ENCODE peak calls at places on chromosomes 7 and 10, in eight cellular contexts. Z is cardiac muscle cell, H is NCI-H2171, T is midbrain, D is fibroblast of mammary gland, G is transverse colon, I is NCI-H1105 treated with DMSO at 0.1 percent for 48 hours, A is NCI-H1417. R is an unnamed sample.

GRCh38 chr7:124874644-124875163 is 54.9 kb downstream of the POT1 start:
- DNase-seq in Z (no peak), H (no peak), T (no peak), D (no peak), G (no peak), I (no peak), A (no peak), R (no peak)

GRCh38 chr7:151176401-151176800 is 8.9 kb upstream of the GBX1 start:
- DNase-seq in Z (no peak), H (no peak), T (no peak), D (no peak), G (no peak), I (no peak), A (no peak), R (no peak)

GRCh38 chr7:125602441-125602840 is 672.8 kb upstream of the POT1 start:
- DNase-seq in Z (no peak), H (no peak), T (no peak), D (no peak), G (no peak), I (no peak), A (no peak), R (no peak)

GRCh38 chr10:100904903-100905302 is 7.9 kb upstream of the SLF2 start:
- DNase-seq in Z (no peak), H (no peak), T (no peak), D (no peak), G (peak), I (no peak), A (no peak), R (no peak)

GRCh38 chr10:118966131-118967125 is 63.1 kb upstream of the NANOS1 start:
- DNase-seq in Z (no peak), H (no peak), T (peak), D (peak), G (no peak), I (no peak), A (peak), R (no peak)

GRCh38 chr7:36755484-36755883 is 31.2 kb upstream of the AOAH start:
- DNase-seq in Z (no peak), H (no peak), T (no peak), D (no peak), G (no peak), I (no peak), A (no peak), R (no peak)

GRCh38 chr7:24384362-24385030 is 100.5 kb downstream of the NPY start:
- DNase-seq in Z (no peak), H (no peak), T (no peak), D (no peak), G (no peak), I (no peak), A (no peak), R (no peak)

GRCh38 chr7:113796557-113796956 is 122.3 kb downstream of the PPP1R3A start:
- DNase-seq in Z (peak), H (no peak), T (no peak), D (peak), G (no peak), I (no peak), A (no peak), R (no peak)

GRCh38 chr7:103632972-103633371 is 187.0 kb upstream of the SLC26A5 start:
- DNase-seq in Z (peak), H (no peak), T (no peak), D (peak), G (no peak), I (no peak), A (peak), R (no peak)

GRCh38 chr7:83271212-83272099 is 108.8 kb upstream of the PCLO start:
- DNase-seq in Z (peak), H (peak), T (peak), D (peak), G (no peak), I (peak), A (peak), R (peak)

GRCh38 chr7:127978421-127978820 is 52.8 kb downstream of the LRRC4 start:
- DNase-seq in Z (no peak), H (no peak), T (no peak), D (no peak), G (no peak), I (no peak), A (no peak), R (no peak)

GRCh38 chr7:130309986-130310385 is 17.0 kb downstream of the CPA4 start:
- DNase-seq in Z (no peak), H (no peak), T (no peak), D (no peak), G (no peak), I (no peak), A (no peak), R (no peak)

GRCh38 chr7:77337456-77337990 is 78.6 kb downstream of the GSAP start:
- DNase-seq in Z (no peak), H (no peak), T (no peak), D (no peak), G (no peak), I (no peak), A (no peak), R (no peak)

GRCh38 chr10:60733826-60734225 is 44.5 kb upstream of the CDK1 start:
- DNase-seq in Z (no peak), H (no peak), T (no peak), D (no peak), G (no peak), I (no peak), A (no peak), R (no peak)

GRCh38 chr7:106216517-106217088 is 68.2 kb downstream of the NAMPT start:
- DNase-seq in Z (peak), H (no peak), T (no peak), D (peak), G (peak), I (no peak), A (no peak), R (no peak)

GRCh38 chr7:27188666-27189559 is 3.9 kb upstream of the HOXA11 start:
- DNase-seq in Z (peak), H (no peak), T (no peak), D (no peak), G (peak), I (no peak), A (no peak), R (no peak)

GRCh38 chr7:68717176-68717575 is 881.1 kb upstream of the AUTS2 start:
- DNase-seq in Z (no peak), H (no peak), T (no peak), D (no peak), G (no peak), I (no peak), A (no peak), R (no peak)

GRCh38 chr10:78378192-78378591 is 344.5 kb downstream of the RPS24 start:
- DNase-seq in Z (no peak), H (no peak), T (no peak), D (no peak), G (no peak), I (no peak), A (no peak), R (no peak)

GRCh38 chr10:70346155-70346554 is 36.3 kb downstream of the LRRC20 start:
- DNase-seq in Z (no peak), H (no peak), T (no peak), D (no peak), G (no peak), I (no peak), A (no peak), R (no peak)

GRCh38 chr10:43044444-43045245 is 32.2 kb upstream of the RET start:
- DNase-seq in Z (no peak), H (no peak), T (no peak), D (no peak), G (peak), I (no peak), A (peak), R (no peak)

GRCh38 chr10:24873281-24873683 is 79.1 kb downstream of the PRTFDC1 start:
- DNase-seq in Z (peak), H (peak), T (peak), D (peak), G (no peak), I (no peak), A (no peak), R (no peak)

GRCh38 chr7:55964802-55965470 is 551 bp downstream of the NIPSNAP2 start:
- DNase-seq in Z (peak), H (no peak), T (peak), D (peak), G (peak), I (peak), A (peak), R (peak)

GRCh38 chr7:150489812-150490211 is 24.9 kb upstream of the GIMAP7 start:
- DNase-seq in Z (no peak), H (no peak), T (no peak), D (no peak), G (no peak), I (no peak), A (no peak), R (no peak)

GRCh38 chr10:61791216-61791615 is 110.3 kb upstream of the ARID5B start:
- DNase-seq in Z (no peak), H (no peak), T (no peak), D (peak), G (no peak), I (no peak), A (no peak), R (no peak)

GRCh38 chr7:30353932-30354607 is 69.7 kb downstream of the ZNRF2 start:
- DNase-seq in Z (no peak), H (no peak), T (no peak), D (no peak), G (no peak), I (no peak), A (peak), R (no peak)

GRCh38 chr7:1691601-1692499 is 21.8 kb downstream of the ELFN1 start:
- DNase-seq in Z (no peak), H (no peak), T (peak), D (no peak), G (no peak), I (no peak), A (no peak), R (no peak)

GRCh38 chr7:8362723-8363369 is 70.6 kb upstream of the NXPH1 start:
- DNase-seq in Z (no peak), H (no peak), T (no peak), D (no peak), G (no peak), I (no peak), A (no peak), R (no peak)

GRCh38 chr10:27482984-27483956 is 20.8 kb upstream of the RAB18 start:
- DNase-seq in Z (no peak), H (no peak), T (no peak), D (peak), G (no peak), I (no peak), A (peak), R (no peak)

GRCh38 chr10:49115015-49115795 is at the start of gene VSTM4:
- DNase-seq in Z (peak), H (no peak), T (peak), D (peak), G (no peak), I (no peak), A (no peak), R (peak)

GRCh38 chr7:149871576-149871975 is 2.2 kb upstream of the ATP6V0E2 start:
- DNase-seq in Z (no peak), H (no peak), T (peak), D (no peak), G (no peak), I (no peak), A (no peak), R (no peak)

GRCh38 chr10:75038335-75038734 is 73.1 kb upstream of the SAMD8 start:
- DNase-seq in Z (peak), H (no peak), T (no peak), D (peak), G (no peak), I (no peak), A (no peak), R (no peak)

GRCh38 chr7:82247814-82248433 is 195.7 kb downstream of the CACNA2D1 start:
- DNase-seq in Z (peak), H (no peak), T (peak), D (peak), G (no peak), I (peak), A (no peak), R (no peak)

GRCh38 chr10:90328896-90329295 is 528.9 kb downstream of the HTR7 start:
- DNase-seq in Z (no peak), H (no peak), T (no peak), D (no peak), G (no peak), I (no peak), A (no peak), R (no peak)

GRCh38 chr10:58048936-58049335 is 218.8 kb downstream of the IPMK start:
- DNase-seq in Z (no peak), H (no peak), T (no peak), D (peak), G (no peak), I (no peak), A (no peak), R (no peak)

GRCh38 chr7:105766421-105767191 is 109.8 kb downstream of the ATXN7L1 start:
- DNase-seq in Z (no peak), H (no peak), T (no peak), D (peak), G (no peak), I (no peak), A (no peak), R (no peak)

GRCh38 chr10:82242778-82243177 is 367.8 kb downstream of the NRG3 start:
- DNase-seq in Z (no peak), H (no peak), T (no peak), D (no peak), G (peak), I (no peak), A (no peak), R (no peak)

GRCh38 chr10:86961481-86962091 is 3.2 kb downstream of the SNCG start:
- DNase-seq in Z (no peak), H (no peak), T (no peak), D (peak), G (no peak), I (no peak), A (no peak), R (no peak)

GRCh38 chr10:95425592-95426465 is 135.0 kb upstream of the PDLIM1 start:
- DNase-seq in Z (no peak), H (no peak), T (no peak), D (no peak), G (no peak), I (no peak), A (no peak), R (no peak)

GRCh38 chr7:4025694-4026615 is 656.1 kb upstream of the FOXK1 start:
- DNase-seq in Z (no peak), H (no peak), T (no peak), D (no peak), G (no peak), I (no peak), A (no peak), R (no peak)

R was measured in neuronal stem cell.